ENCODE peak calls at places on chromosomes 3 and 15, in ten cellular contexts. K is uterus, H is astrocyte of the cerebellum, M is lung, D is BE2C, Z is fibroblast of the aortic adventitia, O is fibroblast of lung, I is DND-41, J is GM12865, P is body of pancreas. V is an unnamed sample.

GRCh38 chr3:94210256-94210655 is 147.4 kb downstream of the NSUN3 start:
- DNase-seq in D (no peak), J (no peak), Z (no peak), P (no peak), K (no peak), I (no peak), M (no peak), O (no peak), H (no peak), V (no peak)

GRCh38 chr3:8482960-8483665 is 18.5 kb upstream of the LMCD1 start:
- DNase-seq in I (no peak), H (peak), D (no peak), J (no peak), Z (peak), P (peak), O (peak), K (peak), M (peak), V (peak)

GRCh38 chr3:50534721-50535330 is 31.4 kb upstream of the CACNA2D2 start:
- DNase-seq in Z (no peak), I (no peak), D (no peak), O (peak), H (no peak), P (no peak), K (no peak), M (no peak), J (no peak), V (no peak)

GRCh38 chr3:114624047-114624445 is 330.2 kb downstream of the TIGIT start:
- DNase-seq in J (no peak), O (peak), D (peak), K (peak), H (peak), M (no peak), Z (peak), P (peak), I (no peak), V (no peak)

GRCh38 chr3:38454179-38454883 is 641 bp downstream of the ACVR2B start:
- DNase-seq in H (no peak), P (peak), O (peak), K (peak), M (no peak), J (peak), D (peak), I (peak), Z (no peak), V (no peak)

GRCh38 chr3:37761043-37761442 is 100.6 kb upstream of the CTDSPL start:
- DNase-seq in O (no peak), M (no peak), K (no peak), Z (no peak), H (no peak), I (no peak), D (no peak), P (no peak), J (no peak), V (no peak)

GRCh38 chr3:81864273-81864672 is 102.8 kb upstream of the GBE1 start:
- DNase-seq in H (no peak), M (no peak), Z (peak), I (no peak), O (no peak), D (no peak), P (no peak), J (no peak), K (no peak), V (no peak)

GRCh38 chr3:52190294-52190841 is 7.6 kb upstream of the ALAS1 start:
- DNase-seq in P (peak), I (no peak), M (peak), Z (peak), K (peak), D (no peak), O (peak), J (no peak), H (peak), V (no peak)

GRCh38 chr3:11367116-11367781 is 95.1 kb downstream of the ATG7 start:
- DNase-seq in O (peak), H (no peak), Z (peak), P (no peak), I (no peak), K (peak), M (peak), J (no peak), D (no peak), V (peak)

GRCh38 chr15:67907175-67907723 is 67.4 kb upstream of the RNU6-1 start:
- DNase-seq in Z (no peak), J (no peak), M (no peak), H (no peak), K (no peak), P (no peak), D (no peak), O (no peak), I (no peak), V (no peak)

GRCh38 chr3:183318846-183319770 is 66.1 kb downstream of the B3GNT5 start:
- DNase-seq in J (no peak), Z (no peak), P (no peak), O (no peak), K (no peak), D (no peak), M (no peak), H (no peak), I (no peak), V (no peak)

GRCh38 chr3:116141724-116142123 is 303.6 kb downstream of the LSAMP start:
- DNase-seq in P (no peak), K (no peak), Z (no peak), I (no peak), O (peak), J (no peak), D (no peak), H (no peak), M (no peak), V (no peak)

GRCh38 chr15:48976444-48977088 is 12.8 kb upstream of the SHC4 start:
- DNase-seq in I (no peak), M (no peak), O (no peak), D (no peak), H (no peak), J (no peak), K (no peak), Z (no peak), P (no peak), V (no peak)

GRCh38 chr3:62370112-62371031 is 3.0 kb downstream of the FEZF2 start:
- DNase-seq in J (no peak), Z (no peak), K (no peak), I (no peak), D (peak), P (no peak), H (no peak), O (no peak), M (no peak), V (no peak)

GRCh38 chr3:128504957-128505730 is 12.1 kb upstream of the GATA2 start:
- DNase-seq in P (no peak), D (no peak), Z (no peak), K (no peak), O (no peak), I (no peak), M (no peak), J (no peak), H (no peak), V (no peak)

GRCh38 chr3:156448300-156448699 is 106.6 kb downstream of the SSR3 start:
- DNase-seq in K (no peak), O (peak), J (peak), M (no peak), I (peak), D (peak), P (no peak), H (peak), Z (peak), V (no peak)

GRCh38 chr3:4633078-4634004 is 140.2 kb downstream of the ITPR1 start:
- DNase-seq in I (peak), M (no peak), P (no peak), D (no peak), J (peak), H (peak), Z (peak), O (peak), K (no peak), V (no peak)

GRCh38 chr3:11514191-11514770 is 129.4 kb downstream of the VGLL4 start:
- DNase-seq in H (peak), I (no peak), M (peak), O (peak), K (peak), J (no peak), P (peak), Z (peak), D (peak), V (no peak)

GRCh38 chr3:66153471-66153870 is 67.3 kb upstream of the SLC25A26 start:
- DNase-seq in P (no peak), M (no peak), H (no peak), O (peak), D (no peak), Z (peak), K (no peak), I (no peak), J (no peak), V (no peak)

GRCh38 chr15:94238539-94239118 is 7.3 kb downstream of the MCTP2 start:
- DNase-seq in O (no peak), M (no peak), P (no peak), Z (no peak), K (no peak), H (no peak), I (no peak), J (no peak), D (no peak), V (no peak)

GRCh38 chr3:53295410-53295809 is 39.6 kb upstream of the TKT start:
- DNase-seq in Z (no peak), I (no peak), O (no peak), D (no peak), M (no peak), K (no peak), P (no peak), H (no peak), J (no peak), V (no peak)

GRCh38 chr3:20648921-20649381 is 462.9 kb upstream of the SGO1 start:
- DNase-seq in P (no peak), H (peak), I (no peak), M (no peak), Z (peak), O (peak), K (no peak), D (no peak), J (no peak), V (no peak)

GRCh38 chr3:59189561-59190338 is 139.9 kb upstream of the CFAP20DC start:
- DNase-seq in I (no peak), D (peak), P (no peak), M (no peak), Z (peak), J (no peak), H (no peak), K (no peak), O (no peak), V (no peak)

GRCh38 chr3:46278816-46279672 is 36.8 kb downstream of the CCR3 start:
- DNase-seq in D (no peak), P (no peak), O (no peak), M (no peak), Z (no peak), J (peak), K (no peak), H (no peak), I (no peak), V (no peak)

GRCh38 chr15:72034351-72034750 is 83.6 kb downstream of the MYO9A start:
- DNase-seq in D (no peak), H (no peak), J (no peak), K (no peak), P (no peak), M (no peak), Z (no peak), O (no peak), I (no peak), V (no peak)

GRCh38 chr3:178536271-178537079 is at the start of gene KCNMB2:
- DNase-seq in K (no peak), J (peak), I (no peak), P (no peak), M (no peak), O (peak), D (no peak), Z (peak), H (no peak), V (no peak)

GRCh38 chr3:55701997-55702396 is 214.9 kb upstream of the WNT5A start:
- DNase-seq in D (no peak), H (no peak), J (no peak), K (no peak), P (no peak), M (no peak), I (no peak), O (peak), Z (no peak), V (peak)

GRCh38 chr15:77580991-77581682 is 51.6 kb downstream of the LINGO1 start:
- DNase-seq in D (peak), K (no peak), O (peak), P (peak), I (no peak), Z (no peak), J (no peak), H (no peak), M (no peak), V (peak)

GRCh38 chr15:71804695-71805470 is 5.5 kb upstream of the NR2E3 start:
- DNase-seq in O (no peak), D (peak), P (peak), Z (no peak), J (peak), K (no peak), I (no peak), H (no peak), M (no peak), V (no peak)

GRCh38 chr3:115901008-115901407 is 277.7 kb downstream of the GAP43 start:
- DNase-seq in M (no peak), H (no peak), J (no peak), D (no peak), K (no peak), Z (no peak), P (no peak), I (no peak), O (no peak), V (no peak)

GRCh38 chr3:103295974-103296570 is 861.3 kb downstream of the ZPLD1 start:
- DNase-seq in J (peak), M (no peak), K (no peak), I (no peak), P (no peak), D (peak), Z (no peak), H (peak), O (peak), V (peak)

GRCh38 chr15:70466305-70466704 is 297.1 kb downstream of the UACA start:
- DNase-seq in M (no peak), O (no peak), Z (no peak), P (no peak), J (peak), I (no peak), H (no peak), K (no peak), D (no peak), V (no peak)

GRCh38 chr15:70763950-70764730 is 782 bp upstream of the UACA start:
- DNase-seq in Z (no peak), M (no peak), I (no peak), K (no peak), J (no peak), D (no peak), P (no peak), H (no peak), O (no peak), V (no peak)

GRCh38 chr15:35098737-35099136 is 13.6 kb upstream of the NANOGP8 start:
- DNase-seq in M (no peak), D (no peak), I (no peak), H (no peak), P (no peak), K (no peak), Z (no peak), J (no peak), O (no peak), V (no peak)

GRCh38 chr15:56496635-56497034 is 31.7 kb upstream of the MNS1 start:
- DNase-seq in P (peak), M (no peak), O (peak), D (no peak), Z (peak), K (peak), J (peak), H (peak), I (peak), V (peak)

GRCh38 chr3:113771993-113772392 is 25.2 kb downstream of the ATP6V1A start:
- DNase-seq in D (no peak), M (no peak), Z (no peak), I (no peak), O (no peak), K (no peak), J (no peak), H (no peak), P (peak), V (no peak)

GRCh38 chr3:24120434-24120833 is 175.3 kb downstream of the NR1D2 start:
- DNase-seq in O (no peak), P (no peak), K (no peak), Z (no peak), D (no peak), J (no peak), H (no peak), M (no peak), I (no peak), V (no peak)

GRCh38 chr15:32898991-32899613 is 181.3 kb downstream of the GREM1 start:
- DNase-seq in K (no peak), H (no peak), D (peak), J (peak), I (no peak), M (no peak), Z (no peak), P (no peak), O (no peak), V (peak)

GRCh38 chr3:54146383-54147239 is 24.3 kb downstream of the CACNA2D3 start:
- DNase-seq in O (peak), Z (no peak), I (peak), K (no peak), M (no peak), P (peak), J (peak), H (no peak), D (peak), V (no peak)

GRCh38 chr15:66188464-66188863 is 65.1 kb downstream of the MEGF11 start:
- DNase-seq in O (no peak), Z (no peak), K (no peak), D (no peak), J (no peak), I (no peak), P (no peak), H (no peak), M (no peak), V (no peak)
- TF ChIP-seq CTCF in O (no peak), Z (no peak), K (no peak), D (peak), J (no peak), I (no peak), P (peak), H (no peak), M (no peak), V (peak)

GRCh38 chr3:72444642-72445223 is 403.5 kb downstream of the SHQ1 start:
- DNase-seq in D (no peak), H (no peak), K (no peak), P (no peak), M (no peak), J (peak), Z (no peak), O (peak), I (no peak), V (no peak)
- H3K4me3 ChIP-seq in D (peak), H (no peak), K (no peak), P (no peak), M (no peak), J (peak), Z (no peak), O (no peak), I (no peak), V (no peak)

GRCh38 chr3:140552898-140553297 is 125.0 kb upstream of the TRIM42 start:
- DNase-seq in O (peak), K (no peak), P (no peak), H (no peak), I (no peak), Z (no peak), D (no peak), M (no peak), J (peak), V (no peak)
- TF ChIP-seq CTCF in O (no peak), K (no peak), P (no peak), H (no peak), I (no peak), Z (peak), D (no peak), M (no peak), J (peak), V (peak)

GRCh38 chr3:71732637-71733036 is 7.4 kb upstream of the EIF4E3 start:
- DNase-seq in O (no peak), K (no peak), M (no peak), I (no peak), P (no peak), D (no peak), H (no peak), Z (no peak), J (no peak), V (no peak)
- H3K4me3 ChIP-seq in O (no peak), K (no peak), M (no peak), I (no peak), P (no peak), D (no peak), H (no peak), Z (no peak), J (no peak), V (no peak)

GRCh38 chr3:14774431-14774830 is 44.3 kb upstream of the FGD5 start:
- DNase-seq in D (no peak), P (no peak), H (no peak), M (no peak), I (no peak), K (peak), J (no peak), O (no peak), Z (no peak), V (no peak)
- TF ChIP-seq CTCF in D (no peak), P (no peak), H (no peak), M (no peak), I (no peak), K (no peak), J (no peak), O (no peak), Z (no peak), V (no peak)

DNA sequence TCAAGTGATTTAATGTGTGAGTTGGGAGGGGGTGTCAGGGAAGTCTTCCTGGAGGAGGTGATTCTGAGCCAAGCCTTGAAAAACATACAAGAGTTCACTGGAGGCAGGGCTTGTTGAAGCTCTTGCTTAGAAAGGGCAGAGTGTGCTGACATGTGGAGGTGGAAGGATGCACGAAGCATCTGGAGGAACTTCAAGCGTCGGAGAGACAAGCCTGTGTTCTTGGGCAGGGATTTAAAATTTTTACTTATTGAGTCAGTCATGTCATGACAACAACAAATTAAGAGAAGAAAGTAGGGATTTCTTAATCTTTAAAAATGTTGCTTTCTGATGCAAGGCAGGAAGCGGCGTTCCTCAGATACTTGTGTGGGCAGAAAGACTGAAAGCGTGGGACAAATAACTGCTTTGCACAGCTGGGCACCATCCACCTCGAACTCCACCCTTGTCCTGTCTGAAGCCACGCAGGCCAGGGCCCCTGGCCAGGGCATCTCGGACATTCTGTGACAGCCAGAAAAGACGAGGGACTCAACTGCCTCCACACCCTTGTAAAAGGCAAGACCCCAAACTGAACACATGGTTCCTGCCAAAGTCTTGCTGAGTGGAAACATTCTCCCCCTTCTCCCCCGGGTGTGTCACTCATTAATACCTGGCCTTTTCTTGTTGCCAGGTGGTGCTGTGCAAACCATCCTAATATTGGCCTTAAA is 6.9 kb upstream of the IL16 start:
- DNase-seq in O (peak), M (peak), P (peak), H (no peak), Z (peak), I (no peak), K (peak), J (no peak), D (no peak), V (no peak)
- H3K4me3 ChIP-seq in O (no peak), M (no peak), P (no peak), H (no peak), Z (no peak), I (no peak), K (no peak), J (no peak), D (no peak), V (no peak)

DNA sequence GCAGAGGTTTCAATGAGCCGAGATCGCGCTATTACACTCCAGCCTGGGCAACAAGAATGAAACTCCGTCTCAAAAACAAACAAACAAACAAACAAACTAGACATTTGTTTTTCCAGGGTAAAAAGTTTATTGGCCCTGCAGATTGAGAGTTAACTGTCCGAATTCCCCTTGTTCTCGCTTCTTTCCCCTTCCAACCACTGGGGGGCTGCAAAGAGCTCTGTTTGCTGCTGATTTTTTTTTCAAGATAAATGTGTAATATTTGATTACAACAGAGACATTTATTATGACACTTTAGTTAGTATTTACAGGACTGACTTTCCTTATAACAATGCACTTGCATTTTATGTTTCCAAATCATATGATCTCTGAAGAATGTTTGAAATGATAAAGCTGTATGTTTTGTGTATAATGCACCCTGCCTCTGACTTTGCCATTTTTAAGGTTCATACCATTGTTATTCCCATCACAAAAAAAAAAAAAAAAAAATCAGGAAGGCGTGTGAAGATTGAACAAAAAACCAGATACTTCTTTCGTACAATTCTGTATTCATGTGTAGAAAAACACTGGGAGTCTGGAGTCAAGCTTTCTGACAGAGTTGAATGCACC is 2.8 kb downstream of the CLSTN2 start:
- DNase-seq in P (peak), D (peak), M (no peak), J (peak), Z (peak), H (peak), O (peak), I (peak), K (peak), V (no peak)
- TF ChIP-seq CTCF in P (peak), D (peak), M (no peak), J (peak), Z (peak), H (peak), O (peak), I (peak), K (peak), V (peak)

DNA sequence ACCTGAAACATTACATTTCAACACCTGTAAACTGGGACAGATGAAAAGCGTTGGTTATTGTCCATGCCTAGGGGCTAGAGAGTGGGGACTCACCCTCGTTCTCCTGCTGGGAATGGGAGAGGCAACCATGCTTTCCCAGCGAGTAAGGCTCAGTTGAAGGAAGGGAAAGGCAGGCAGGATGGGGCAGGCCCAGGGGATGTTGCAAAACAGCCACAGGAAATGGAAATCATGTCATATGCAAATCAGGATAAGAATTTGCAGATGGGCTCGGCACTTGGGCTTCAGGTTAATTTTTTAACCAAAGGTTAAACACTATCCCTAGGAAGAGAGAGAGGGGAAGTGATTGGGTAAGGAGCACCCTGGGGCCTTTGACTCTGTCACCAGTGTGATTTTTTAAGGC is 14.5 kb upstream of the PLA2G4E start:
- DNase-seq in M (peak), Z (no peak), H (no peak), K (no peak), I (no peak), O (peak), P (no peak), J (peak), D (no peak), V (no peak)
- H3K4me3 ChIP-seq in M (no peak), Z (no peak), H (no peak), K (no peak), I (no peak), O (no peak), P (no peak), J (peak), D (no peak), V (no peak)

V was measured in LNCaP clone FGC.